ENCODE peak calls at places on chromosomes 11 and 22, in eight cellular contexts. S, T, V, N, X, D, W and P are unnamed samples.
A peak's percentile ranks its signal among the peaks of the same experiment; 100 is the strongest.

GRCh38 chr11:47980907-47981621 is 705 bp downstream of the PTPRJ start:
- DNase-seq in T (peak; percentile 82), X (peak; percentile 60), D (peak; percentile 45), V (peak; percentile 35), W (peak; percentile 82), S (no peak), N (peak; percentile 65), P (peak; percentile 54)

GRCh38 chr22:42084874-42085273 is 5.4 kb downstream of the SMDT1 start:
- DNase-seq in W (no peak), S (no peak), D (no peak), T (no peak), X (no peak), N (no peak), V (no peak), P (no peak)

GRCh38 chr11:926341-926916 is 759 bp downstream of the AP2A2 start:
- DNase-seq in T (no peak), X (no peak), N (no peak), D (no peak), V (no peak), S (peak; percentile 45), W (peak; percentile 74), P (peak; percentile 53)

GRCh38 chr11:92246637-92247036 is 22.0 kb downstream of the FAT3 start:
- DNase-seq in D (no peak), V (no peak), X (no peak), S (no peak), T (no peak), W (no peak), N (no peak), P (no peak)

GRCh38 chr11:110367571-110367970 is 62.2 kb upstream of the FDX1 start:
- DNase-seq in T (no peak), W (no peak), X (no peak), V (no peak), N (no peak), D (no peak), S (no peak), P (no peak)

GRCh38 chr11:94297967-94298576 is 6.3 kb upstream of the IZUMO1R start:
- DNase-seq in V (no peak), S (no peak), D (peak; percentile 52), T (no peak), N (no peak), W (no peak), X (no peak), P (no peak)

GRCh38 chr11:30741039-30741550 is 154.9 kb upstream of the MPPED2 start:
- DNase-seq in D (no peak), N (no peak), S (no peak), X (no peak), V (no peak), W (no peak), T (no peak), P (no peak)

GRCh38 chr22:36465232-36466021 is 16.0 kb downstream of the TXN2 start:
- DNase-seq in T (peak; percentile 87), D (no peak), X (no peak), S (no peak), N (peak; percentile 89), W (peak; percentile 78), V (peak; percentile 75), P (peak; percentile 52)

GRCh38 chr11:61160487-61161189 is 588 bp downstream of the VPS37C start:
- DNase-seq in V (no peak), T (no peak), W (no peak), N (peak; percentile 26), D (no peak), X (no peak), S (peak; percentile 27), P (no peak)

GRCh38 chr11:6323291-6323905 is 3.1 kb upstream of the CAVIN3 start:
- DNase-seq in X (no peak), D (peak; percentile 82), V (no peak), W (no peak), T (no peak), N (peak; percentile 32), S (no peak), P (no peak)

GRCh38 chr11:34342008-34342533 is 15.7 kb downstream of the ABTB2 start:
- DNase-seq in V (peak; percentile 24), N (no peak), D (no peak), W (peak; percentile 69), S (peak; percentile 38), T (no peak), X (no peak), P (no peak)

GRCh38 chr11:34343686-34344085 is 14.1 kb downstream of the ABTB2 start:
- DNase-seq in S (no peak), T (no peak), X (no peak), V (no peak), W (no peak), N (no peak), D (no peak), P (no peak)

GRCh38 chr11:34345012-34345804 is 12.6 kb downstream of the ABTB2 start:
- DNase-seq in W (peak; percentile 73), D (peak; percentile 18), S (peak; percentile 30), T (no peak), N (peak; percentile 49), X (no peak), V (peak; percentile 42), P (no peak)

GRCh38 chr11:34344410-34345011 is 13.3 kb downstream of the ABTB2 start:
- DNase-seq in S (no peak), N (no peak), X (no peak), D (no peak), W (no peak), V (no peak), T (no peak), P (no peak)

DNA sequence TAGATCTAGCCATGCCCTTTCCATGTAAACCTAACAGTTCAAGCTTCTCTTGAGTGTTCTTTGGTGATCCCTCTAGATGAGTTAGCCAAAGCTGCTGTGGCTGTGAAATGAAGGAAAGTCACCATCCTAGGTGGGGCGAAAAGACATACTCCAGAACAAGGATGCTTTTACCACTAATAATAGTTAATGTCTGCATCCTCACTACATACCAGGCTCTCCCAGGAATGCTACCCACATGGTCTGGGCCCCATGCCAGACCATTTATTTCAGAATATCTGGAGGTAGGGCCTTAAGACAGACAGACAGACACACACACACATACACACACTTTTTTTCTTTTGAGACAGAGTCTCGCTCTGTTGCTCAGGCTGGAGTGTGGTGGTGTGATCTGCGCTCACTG is 14.7 kb downstream of the ABTB2 start:
- DNase-seq in X (no peak), W (no peak), V (no peak), D (no peak), S (no peak), N (no peak), T (no peak), P (no peak)
- H3K4me1 ChIP-seq in X (no peaks in the 10 kb centered on the region), W (peaks cover 33% of the 10 kb centered on the region), V (peaks cover 70% of the 10 kb centered on the region), D (peaks cover 5% of the 10 kb centered on the region), S (peaks cover 31% of the 10 kb centered on the region), N (peaks cover 55% of the 10 kb centered on the region), T (peaks cover 28% of the 10 kb centered on the region), P (peaks cover 55% of the 10 kb centered on the region)

DNA sequence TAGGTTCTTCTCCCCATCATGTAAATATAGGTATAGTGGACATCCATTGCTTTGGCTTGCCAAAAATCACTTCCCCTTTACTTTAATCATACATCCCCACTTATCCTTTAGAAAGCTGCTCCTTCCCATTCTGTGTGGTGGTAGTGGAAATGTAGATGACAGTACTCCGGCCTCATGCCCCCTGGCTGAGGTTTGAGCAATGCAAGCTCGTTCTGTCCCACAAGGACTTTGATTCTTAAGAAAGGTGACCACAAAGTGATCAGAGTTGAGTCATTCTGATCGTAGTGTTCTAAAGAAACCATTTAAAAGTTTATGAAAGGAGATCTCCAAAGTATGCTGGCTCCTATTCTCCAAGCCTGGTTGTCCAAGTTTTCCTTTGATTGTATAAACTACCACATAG is 10.9 kb downstream of the TUG1 start:
- DNase-seq in T (no peak), X (no peak), W (no peak), D (no peak), V (no peak), N (no peak), S (no peak), P (no peak)
- H3K9me3 ChIP-seq in T (peaks cover 30% of the 10 kb centered on the region), X (peaks cover 4% of the 10 kb centered on the region), W (no peaks in the 10 kb centered on the region), D (peaks cover 7% of the 10 kb centered on the region), V (peaks cover 100% of the 10 kb centered on the region), N (peaks cover 53% of the 10 kb centered on the region), S (peaks cover 4% of the 10 kb centered on the region), P (peaks cover 89% of the 10 kb centered on the region)

GRCh38 chr11:12189543-12190235 is 79.3 kb downstream of the MICAL2 start:
- DNase-seq in V (no peak), S (no peak), D (no peak), T (no peak), W (no peak), N (no peak), X (no peak), P (no peak)

GRCh38 chr11:12193515-12194336 is 83.3 kb downstream of the MICAL2 start:
- DNase-seq in N (no peak), S (no peak), X (no peak), W (no peak), T (no peak), D (no peak), V (no peak), P (no peak)

GRCh38 chr11:12195773-12196172 is 85.4 kb downstream of the MICAL2 start:
- DNase-seq in D (no peak), S (no peak), W (no peak), V (no peak), N (no peak), X (peak; percentile 59), T (no peak), P (no peak)

GRCh38 chr11:12190511-12190910 is 80.1 kb downstream of the MICAL2 start:
- DNase-seq in D (no peak), X (no peak), N (no peak), W (no peak), T (no peak), V (no peak), S (no peak), P (no peak)

DNA sequence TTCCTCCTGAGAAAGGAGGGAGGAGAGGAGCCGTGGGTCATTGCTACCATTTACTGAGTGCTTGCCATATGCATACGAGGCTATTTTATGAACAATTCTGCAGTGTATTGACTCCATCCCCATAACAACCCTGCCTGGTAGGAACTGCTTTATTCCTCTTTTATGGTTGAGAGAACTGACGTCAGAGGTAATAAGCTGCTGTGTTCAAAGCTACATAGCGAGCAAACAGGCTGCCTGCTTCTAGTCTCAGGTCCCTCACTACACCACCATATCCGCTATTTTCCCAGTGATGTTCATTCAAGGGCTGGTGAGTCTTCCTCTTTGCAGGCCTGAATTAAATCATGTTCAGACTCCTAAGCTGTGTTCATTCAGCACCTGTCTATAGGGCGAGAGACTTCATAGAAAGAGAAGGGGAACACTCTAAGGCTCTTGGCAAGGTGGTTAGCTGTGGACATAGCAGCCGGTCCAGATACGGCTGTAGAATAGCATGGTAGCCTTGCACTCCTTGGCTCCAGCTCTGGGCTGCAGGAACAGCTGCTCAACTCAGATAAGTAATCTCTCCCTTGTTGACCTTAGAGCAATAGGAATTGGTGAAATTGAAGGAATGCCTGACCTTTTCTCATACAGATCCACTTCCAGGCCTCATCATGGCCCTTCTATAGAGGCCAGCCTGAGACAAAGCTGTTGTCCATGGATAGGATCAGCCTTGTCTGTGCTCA is 82.6 kb downstream of the MICAL2 start:
- DNase-seq in T (no peak), W (no peak), V (no peak), D (no peak), N (no peak), S (no peak), X (no peak), P (no peak)
- H3K27ac ChIP-seq in T (no peak overlapping the region), W (no peak overlapping the region), V (no peak overlapping the region), D (no peak overlapping the region), N (no peak overlapping the region), S (no peak overlapping the region), X (peak overlapping the region; percentile 63), P (no peak overlapping the region)

DNA sequence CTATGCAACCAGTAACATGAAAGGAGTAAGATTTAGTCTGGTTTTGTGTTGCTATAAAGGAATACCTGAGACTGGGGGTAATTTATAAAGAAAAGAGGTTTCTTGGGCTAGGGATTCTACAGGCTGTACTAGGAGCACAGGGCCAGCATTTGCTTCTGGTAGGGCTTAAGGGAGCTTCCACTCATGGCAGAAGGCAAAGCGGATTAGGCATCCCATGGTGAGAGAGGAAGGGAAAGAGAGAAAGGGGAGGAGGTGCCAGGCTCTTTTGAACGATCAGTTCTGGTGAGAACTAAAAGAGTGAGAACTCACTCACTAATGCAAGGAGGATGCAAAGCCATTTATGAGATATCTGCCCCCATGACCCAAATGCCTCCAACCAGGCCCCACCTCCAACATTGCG is 283.2 kb downstream of the OPCML start:
- DNase-seq in X (no peak), T (no peak), N (no peak), D (no peak), V (no peak), W (no peak), S (no peak), P (no peak)
- H3K4me1 ChIP-seq in X (no peaks in the 10 kb centered on the region), T (no peaks in the 10 kb centered on the region), N (no peaks in the 10 kb centered on the region), D (no peaks in the 10 kb centered on the region), V (no peaks in the 10 kb centered on the region), W (no peaks in the 10 kb centered on the region), S (no peaks in the 10 kb centered on the region), P (no peaks in the 10 kb centered on the region)